ENCODE peak calls at places on chromosome 7, in eight cellular contexts. R is activated T-cell treated with anti-CD3 and anti-CD28 coated beads for 1 hour; Y is GM13977; E is HuH-7; K is stimulated activated CD4-positive, alpha-beta T cell treated with anti-CD3 and anti-CD28 coated beads, Interleukin-2, amount 100 ng/mL, for 24 hours; S is body of pancreas; U is NCI-H774; D is NCI-H1417 treated with DMSO at 0.1 percent for 48 hours. M is an unnamed sample.
A peak's percentile ranks its signal among the peaks of the same experiment; 100 is the strongest.

GRCh38 chr7:126569402-126569801 is 683.3 kb downstream of the GRM8 start:
- DNase-seq in R (no peak), Y (no peak), E (no peak), K (no peak), S (no peak), U (no peak), D (no peak), M (no peak)

GRCh38 chr7:40808409-40808942 is 673.7 kb downstream of the SUGCT start:
- DNase-seq in R (no peak), Y (no peak), E (no peak), K (no peak), S (no peak), U (no peak), D (no peak), M (no peak)

GRCh38 chr7:52009195-52009594 is 692.6 kb upstream of the COBL start:
- DNase-seq in R (no peak), Y (no peak), E (no peak), K (no peak), S (no peak), U (no peak), D (no peak), M (no peak)

GRCh38 chr7:155590215-155591023 is 44.1 kb upstream of the CNPY1 start:
- DNase-seq in R (no peak), Y (no peak), E (peak; percentile 45), K (no peak), S (peak; percentile 68), U (peak; percentile 46), D (peak; percentile 5), M (no peak)

GRCh38 chr7:106606120-106606519 is 54.8 kb downstream of the CCDC71L start:
- DNase-seq in R (no peak), Y (no peak), E (no peak), K (no peak), S (no peak), U (no peak), D (no peak), M (no peak)

GRCh38 chr7:23454880-23455526 is 15.3 kb downstream of the IGF2BP3 start:
- DNase-seq in R (no peak), Y (no peak), E (no peak), K (no peak), S (no peak), U (no peak), D (no peak), M (no peak)

GRCh38 chr7:47327306-47327697 is 254.6 kb downstream of the TNS3 start:
- DNase-seq in R (no peak), Y (no peak), E (no peak), K (no peak), S (no peak), U (no peak), D (no peak), M (no peak)

GRCh38 chr7:6307762-6308161 is 35.3 kb upstream of the CYTH3 start:
- DNase-seq in R (no peak), Y (no peak), E (no peak), K (no peak), S (no peak), U (no peak), D (no peak), M (no peak)

GRCh38 chr7:786472-787255 is 45.6 kb upstream of the SUN1 start:
- DNase-seq in R (peak; percentile 69), Y (peak; percentile 88), E (peak; percentile 98), K (peak; percentile 79), S (peak; percentile 69), U (no peak), D (no peak), M (no peak)

GRCh38 chr7:139602143-139602722 is 78.7 kb downstream of the CLEC2L start:
- DNase-seq in R (no peak), Y (peak; percentile 55), E (peak; percentile 70), K (no peak), S (no peak), U (peak; percentile 23), D (no peak), M (peak; percentile 26)

GRCh38 chr7:129066290-129067131 is 11.6 kb upstream of the TNPO3 start:
- DNase-seq in R (no peak), Y (no peak), E (no peak), K (no peak), S (no peak), U (no peak), D (no peak), M (no peak)

GRCh38 chr7:140654661-140655060 is 14.0 kb upstream of the DENND2A start:
- DNase-seq in R (no peak), Y (no peak), E (no peak), K (no peak), S (no peak), U (no peak), D (no peak), M (no peak)

GRCh38 chr7:33698692-33699128 is 206.6 kb upstream of the BMPER start:
- DNase-seq in R (no peak), Y (no peak), E (no peak), K (no peak), S (no peak), U (no peak), D (no peak), M (no peak)

GRCh38 chr7:127628445-127628844 is 10.5 kb upstream of the PAX4 start:
- DNase-seq in R (no peak), Y (no peak), E (peak; percentile 38), K (no peak), S (no peak), U (no peak), D (no peak), M (no peak)

GRCh38 chr7:94129443-94130140 is 125.4 kb upstream of the BET1 start:
- DNase-seq in R (no peak), Y (no peak), E (peak; percentile 14), K (no peak), S (no peak), U (no peak), D (no peak), M (no peak)

GRCh38 chr7:79531116-79531515 is 77.6 kb upstream of the MAGI2 start:
- DNase-seq in R (no peak), Y (no peak), E (no peak), K (no peak), S (no peak), U (no peak), D (no peak), M (no peak)

GRCh38 chr7:153566324-153566723 is 485.9 kb upstream of the DPP6 start:
- DNase-seq in R (no peak), Y (no peak), E (no peak), K (no peak), S (no peak), U (no peak), D (no peak), M (no peak)

GRCh38 chr7:88759216-88759955 is at the start of gene ZNF804B:
- DNase-seq in R (no peak), Y (peak; percentile 19), E (peak; percentile 39), K (peak; percentile 10), S (peak; percentile 63), U (no peak), D (peak; percentile 73), M (no peak)

GRCh38 chr7:1040790-1041189 is 3.6 kb upstream of the GPR146 start:
- DNase-seq in R (no peak), Y (no peak), E (no peak), K (no peak), S (peak; percentile 33), U (no peak), D (no peak), M (no peak)

GRCh38 chr7:15692621-15693020 is 6.1 kb upstream of the MEOX2 start:
- DNase-seq in R (no peak), Y (no peak), E (no peak), K (no peak), S (no peak), U (no peak), D (no peak), M (no peak)

GRCh38 chr7:74606101-74606908 is 51.2 kb upstream of the GTF2I start:
- DNase-seq in R (peak; percentile 20), Y (peak; percentile 62), E (no peak), K (peak; percentile 65), S (peak; percentile 51), U (no peak), D (no peak), M (no peak)

GRCh38 chr7:54967384-54967783 is 51.4 kb upstream of the EGFR start:
- DNase-seq in R (no peak), Y (no peak), E (no peak), K (no peak), S (peak; percentile 54), U (no peak), D (no peak), M (no peak)

GRCh38 chr7:28835800-28836199 is 122.3 kb downstream of the TRIL start:
- DNase-seq in R (no peak), Y (no peak), E (no peak), K (no peak), S (no peak), U (no peak), D (no peak), M (no peak)

GRCh38 chr7:1677206-1678069 is 7.4 kb downstream of the ELFN1 start:
- DNase-seq in R (no peak), Y (no peak), E (no peak), K (no peak), S (no peak), U (no peak), D (no peak), M (no peak)

GRCh38 chr7:30755384-30756154 is 3.6 kb downstream of the INMT start:
- DNase-seq in R (no peak), Y (no peak), E (no peak), K (no peak), S (peak; percentile 63), U (no peak), D (no peak), M (no peak)

GRCh38 chr7:149625339-149625946 is 127.8 kb upstream of the ZNF746 start:
- DNase-seq in R (peak; percentile 44), Y (peak; percentile 69), E (peak; percentile 78), K (peak; percentile 74), S (peak; percentile 59), U (peak; percentile 13), D (no peak), M (no peak)

GRCh38 chr7:2838873-2839578 is 5.1 kb downstream of the GNA12 start:
- DNase-seq in R (no peak), Y (peak; percentile 58), E (no peak), K (no peak), S (no peak), U (no peak), D (no peak), M (no peak)

GRCh38 chr7:78232806-78233205 is 434.2 kb downstream of the PHTF2 start:
- DNase-seq in R (no peak), Y (no peak), E (no peak), K (no peak), S (no peak), U (no peak), D (no peak), M (no peak)

GRCh38 chr7:99840136-99840869 is 12.5 kb downstream of the CYP3A43 start:
- DNase-seq in R (no peak), Y (no peak), E (no peak), K (no peak), S (no peak), U (no peak), D (no peak), M (no peak)

GRCh38 chr7:133394369-133394768 is 141.5 kb downstream of the EXOC4 start:
- DNase-seq in R (no peak), Y (no peak), E (no peak), K (no peak), S (no peak), U (no peak), D (no peak), M (no peak)

M was measured in LNCaP clone FGC.